ENCODE peak calls at places on chromosome 2, in five cellular contexts. S is neuronal stem cell, P is IMR-90, K is H1, Z is mesendoderm. T is an unnamed sample.

GRCh38 chr2:54704688-54705605 is 18.5 kb upstream of the EML6 start:
- DNase-seq in Z (peak), S (no peak), P (peak), K (no peak), T (peak)

GRCh38 chr2:28366496-28367282 is 26.0 kb upstream of the FOSL2 start:
- DNase-seq in S (no peak), P (no peak), Z (peak), K (no peak), T (peak)

GRCh38 chr2:241270531-241270930 is 44.9 kb downstream of the HDLBP start:
- DNase-seq in K (no peak), P (no peak), Z (no peak), S (no peak), T (no peak)

GRCh38 chr2:189570565-189570964 is 10.0 kb downstream of the SLC40A1 start:
- DNase-seq in S (no peak), Z (no peak), P (peak), K (no peak), T (peak)

GRCh38 chr2:5915926-5916325 is 223.7 kb downstream of the SOX11 start:
- DNase-seq in Z (peak), S (no peak), P (peak), K (no peak), T (peak)

GRCh38 chr2:29921560-29921915 is at the start of gene ALK:
- DNase-seq in P (peak), S (peak), K (peak), Z (peak), T (peak)

GRCh38 chr2:228056706-228057105 is 124.8 kb downstream of the SPHKAP start:
- DNase-seq in P (no peak), K (no peak), S (no peak), Z (no peak), T (no peak)

GRCh38 chr2:134331081-134331480 is 77.2 kb downstream of the MGAT5 start:
- DNase-seq in Z (no peak), P (no peak), K (no peak), S (no peak), T (no peak)

GRCh38 chr2:23412556-23413155 is 27.7 kb downstream of the KLHL29 start:
- DNase-seq in P (peak), S (no peak), K (no peak), Z (no peak), T (peak)

GRCh38 chr2:242020196-242021004 is 150.9 kb downstream of the RTP5 start:
- DNase-seq in K (no peak), Z (no peak), P (no peak), S (no peak), T (no peak)

GRCh38 chr2:237429761-237430160 is 15.8 kb upstream of the COL6A3 start:
- DNase-seq in S (no peak), Z (no peak), K (no peak), P (no peak), T (no peak)

GRCh38 chr2:26716340-26716739 is 23.8 kb downstream of the KCNK3 start:
- DNase-seq in S (no peak), P (no peak), Z (no peak), K (no peak), T (no peak)

GRCh38 chr2:12424820-12425219 is 291.9 kb upstream of the TRIB2 start:
- DNase-seq in P (peak), Z (no peak), S (no peak), K (no peak), T (no peak)

GRCh38 chr2:122627388-122627787 is 871.9 kb downstream of the TSN start:
- DNase-seq in S (no peak), Z (no peak), P (no peak), K (no peak), T (peak)

DNA sequence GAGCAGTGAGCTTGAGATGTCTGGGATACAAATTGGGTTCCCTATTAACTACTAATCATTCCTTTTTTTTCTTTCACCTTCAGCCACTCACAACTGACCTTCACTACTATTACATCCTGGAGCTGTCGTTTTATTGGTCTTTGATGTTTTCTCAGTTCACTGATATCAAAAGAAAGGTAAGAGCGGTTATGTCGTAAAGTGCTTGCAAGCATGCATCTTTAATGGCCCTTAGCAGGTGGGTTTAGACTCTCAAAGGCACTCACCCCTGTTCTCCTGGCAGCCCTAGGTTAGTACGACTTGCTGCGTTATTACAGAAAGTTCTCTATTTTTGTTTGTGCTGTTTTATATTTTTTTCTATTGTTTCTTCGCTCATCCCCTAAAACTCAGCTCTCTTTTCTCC is 107.6 kb upstream of the NOSTRIN start:
- DNase-seq in K (no peak), Z (no peak), P (no peak), S (no peak), T (no peak)
- H2BK5ac ChIP-seq in K (no peak), Z (no peak), P (no peak), S (no peak), T (no peak)

GRCh38 chr2:20453087-20453486 is 6.2 kb downstream of the RHOB start:
- DNase-seq in S (no peak), Z (no peak), K (no peak), P (no peak), T (no peak)

GRCh38 chr2:20451346-20451745 is 4.5 kb downstream of the RHOB start:
- DNase-seq in Z (no peak), P (peak), K (no peak), S (no peak), T (peak)

GRCh38 chr2:20451761-20452499 is 5.1 kb downstream of the RHOB start:
- DNase-seq in P (no peak), Z (peak), S (no peak), K (no peak), T (no peak)

GRCh38 chr2:20454036-20454981 is 7.4 kb downstream of the RHOB start:
- DNase-seq in Z (no peak), K (no peak), P (no peak), S (no peak), T (no peak)

DNA sequence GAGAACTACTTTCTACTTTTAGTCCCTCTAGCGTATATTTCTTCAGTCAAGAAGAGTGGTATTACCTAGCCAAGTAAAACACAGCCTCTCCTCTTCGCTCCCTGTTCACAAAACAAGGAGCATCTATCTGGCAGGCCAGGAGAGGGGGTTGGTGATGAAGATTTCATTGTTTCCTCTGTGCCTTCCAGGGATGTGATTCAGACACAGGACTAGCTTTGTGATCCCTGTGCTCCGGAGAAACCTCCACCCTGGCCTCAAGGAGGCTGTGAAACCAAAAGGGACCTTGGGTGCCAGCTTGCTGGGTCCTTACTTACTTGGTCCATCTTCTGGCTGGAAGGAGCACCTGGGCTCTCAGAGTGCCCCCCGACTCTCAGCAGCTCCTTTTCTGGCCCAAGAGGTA is 5.7 kb downstream of the RHOB start:
- DNase-seq in K (no peak), Z (peak), P (peak), S (no peak), T (peak)
- H4K8ac ChIP-seq in K (no peak), Z (no peak), P (no peak), S (no peak), T (no peak)

DNA sequence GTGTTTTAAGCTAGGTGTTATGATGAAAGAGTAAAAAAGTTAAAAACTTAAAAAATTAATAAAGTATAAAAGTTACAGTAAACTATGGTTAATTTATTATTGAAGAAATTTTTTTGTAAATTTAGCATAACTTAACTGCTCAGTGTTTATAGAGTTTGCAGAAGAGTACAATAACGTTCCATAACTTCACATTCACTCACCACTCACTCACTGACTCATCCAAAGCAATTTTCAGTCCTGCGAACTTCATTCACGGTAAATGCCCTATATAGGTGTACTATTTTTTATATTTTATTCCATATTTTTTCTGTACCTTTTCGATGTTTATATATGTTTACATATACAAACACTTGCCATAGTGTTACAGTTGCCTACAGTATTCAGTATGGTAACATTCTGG is 694.8 kb upstream of the SLC39A10 start:
- DNase-seq in Z (no peak), P (no peak), K (no peak), S (no peak), T (no peak)
- H3K18ac ChIP-seq in Z (no peak), P (no peak), K (no peak), S (no peak), T (no peak)

DNA sequence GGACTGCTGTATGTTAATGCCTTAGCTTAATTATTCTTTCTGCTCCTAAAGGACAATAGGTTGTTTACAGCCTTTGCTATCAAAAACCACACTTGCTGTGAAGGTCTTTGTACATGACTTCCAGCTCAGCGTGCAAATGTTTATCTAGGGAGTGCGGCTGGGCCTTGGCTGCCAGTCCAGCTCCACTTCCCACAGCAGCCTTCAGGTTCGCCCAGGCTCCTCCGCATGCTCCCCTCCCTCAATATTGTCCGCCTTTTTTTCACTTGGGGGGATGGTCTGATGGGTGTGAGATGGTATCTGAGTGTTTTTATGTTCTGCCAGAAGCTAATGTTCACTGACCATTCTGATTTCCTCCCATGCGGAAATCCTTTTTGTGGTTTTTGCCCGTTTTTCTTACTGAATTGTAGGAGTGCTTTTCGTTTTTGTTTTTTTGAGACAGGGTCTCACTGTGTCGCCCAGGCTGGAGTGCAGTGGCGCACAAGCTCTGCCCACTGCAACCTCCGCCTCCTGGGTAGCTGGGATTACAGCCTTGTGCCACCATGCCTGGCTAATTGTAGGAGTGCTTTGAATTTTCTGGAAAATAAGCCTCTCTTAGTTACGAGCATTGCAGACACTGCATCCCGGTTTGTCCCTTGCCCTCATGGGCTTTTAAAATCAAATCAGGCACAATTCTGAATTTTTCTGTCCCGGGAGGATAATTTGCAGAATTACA is 28.8 kb downstream of the SH3BP4 start:
- DNase-seq in P (no peak), K (no peak), S (no peak), Z (no peak), T (peak)
- H2BK5ac ChIP-seq in P (peak), K (peak), S (no peak), Z (peak), T (peak)

GRCh38 chr2:9300829-9301453 is 94.3 kb downstream of the ASAP2 start:
- DNase-seq in P (no peak), S (no peak), Z (no peak), K (no peak), T (no peak)

GRCh38 chr2:9297807-9298206 is 91.2 kb downstream of the ASAP2 start:
- DNase-seq in P (no peak), K (no peak), S (no peak), Z (no peak), T (no peak)

GRCh38 chr2:9298583-9298982 is 92.0 kb downstream of the ASAP2 start:
- DNase-seq in P (no peak), K (no peak), Z (no peak), S (no peak), T (no peak)

GRCh38 chr2:9300214-9300613 is 93.6 kb downstream of the ASAP2 start:
- DNase-seq in Z (no peak), S (no peak), P (no peak), K (no peak), T (no peak)

DNA sequence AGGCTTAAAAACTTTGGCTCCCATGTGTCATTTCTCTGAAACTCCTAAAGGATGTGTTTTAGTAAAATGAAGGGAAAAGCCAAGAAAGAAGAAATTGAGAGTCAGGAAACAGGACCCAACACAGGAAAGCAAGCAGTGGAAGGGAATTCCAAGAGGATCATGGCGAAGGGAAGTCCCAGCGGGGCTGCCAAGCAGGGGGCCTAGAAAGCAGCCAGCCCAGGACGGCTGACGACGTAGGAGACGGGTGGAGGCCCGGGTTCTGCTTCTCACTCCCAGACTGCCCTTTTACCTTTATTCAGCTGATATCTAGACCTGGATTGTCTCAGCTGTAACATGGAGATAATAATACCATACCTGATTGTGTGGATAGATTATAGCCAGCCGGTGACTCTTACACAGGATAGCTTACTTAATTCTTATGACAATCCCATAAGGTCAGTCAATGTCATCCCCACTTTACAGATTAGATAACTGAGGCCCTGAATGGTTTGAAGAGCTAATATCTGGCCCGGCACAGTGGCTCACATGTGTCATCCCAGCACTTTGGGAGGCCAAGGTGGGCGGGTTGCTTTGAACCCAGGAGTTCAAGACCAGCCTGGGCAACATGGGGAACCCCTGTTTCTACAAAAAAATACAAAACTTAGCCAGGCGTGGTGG is 93.0 kb downstream of the ASAP2 start:
- DNase-seq in K (no peak), S (no peak), P (no peak), Z (peak), T (no peak)
- H4K8ac ChIP-seq in K (no peak), S (no peak), P (no peak), Z (no peak), T (no peak)

GRCh38 chr2:197460653-197461052 is 7.3 kb downstream of the COQ10B start:
- DNase-seq in P (no peak), K (no peak), S (no peak), Z (no peak), T (no peak)
- H3K18ac ChIP-seq in P (no peak), K (no peak), S (no peak), Z (no peak), T (no peak)

GRCh38 chr2:190836767-190837166 is 43.9 kb upstream of the GLS start:
- DNase-seq in K (no peak), P (no peak), Z (no peak), S (no peak), T (no peak)

GRCh38 chr2:190837991-190838390 is 42.6 kb upstream of the GLS start:
- DNase-seq in P (no peak), Z (no peak), K (no peak), S (no peak), T (peak)

GRCh38 chr2:190837417-190837816 is 43.2 kb upstream of the GLS start:
- DNase-seq in P (peak), Z (no peak), K (no peak), S (no peak), T (peak)

GRCh38 chr2:190840572-190841172 is 39.9 kb upstream of the GLS start:
- DNase-seq in K (no peak), S (no peak), P (no peak), Z (peak), T (no peak)

DNA sequence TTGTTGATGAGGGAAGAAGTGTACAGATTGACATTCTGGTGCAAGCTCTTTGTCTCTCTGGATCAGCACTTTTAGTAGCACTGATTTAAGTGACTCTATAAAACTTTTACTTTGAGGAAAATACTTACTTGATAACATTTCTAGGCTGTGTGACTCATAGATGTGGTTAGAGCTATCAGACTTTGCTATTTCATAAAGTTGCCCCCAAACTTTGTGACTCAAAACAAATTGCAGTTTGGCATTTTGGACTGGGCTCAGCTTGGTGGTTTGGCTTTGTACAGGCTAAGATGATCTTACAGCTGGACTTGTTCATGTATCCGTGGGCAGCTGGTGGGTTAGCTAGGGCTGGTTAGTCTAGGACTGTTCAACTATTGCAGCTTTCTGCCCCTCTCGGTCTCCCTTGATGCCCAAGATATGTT is 42.1 kb upstream of the GLS start:
- DNase-seq in P (peak), K (no peak), S (no peak), Z (no peak), T (peak)
- H2BK5ac ChIP-seq in P (peak), K (no peak), S (no peak), Z (no peak), T (peak)

GRCh38 chr2:15871239-15871783 is 69.0 kb upstream of the MYCN start:
- DNase-seq in K (no peak), S (no peak), Z (no peak), P (no peak), T (no peak)

GRCh38 chr2:15872854-15873253 is 67.5 kb upstream of the MYCN start:
- DNase-seq in K (no peak), Z (no peak), P (no peak), S (no peak), T (no peak)

GRCh38 chr2:15874854-15875776 is 65.2 kb upstream of the MYCN start:
- DNase-seq in Z (no peak), K (no peak), P (no peak), S (no peak), T (no peak)

GRCh38 chr2:15875969-15876705 is 64.2 kb upstream of the MYCN start:
- DNase-seq in S (no peak), P (no peak), Z (no peak), K (no peak), T (no peak)

DNA sequence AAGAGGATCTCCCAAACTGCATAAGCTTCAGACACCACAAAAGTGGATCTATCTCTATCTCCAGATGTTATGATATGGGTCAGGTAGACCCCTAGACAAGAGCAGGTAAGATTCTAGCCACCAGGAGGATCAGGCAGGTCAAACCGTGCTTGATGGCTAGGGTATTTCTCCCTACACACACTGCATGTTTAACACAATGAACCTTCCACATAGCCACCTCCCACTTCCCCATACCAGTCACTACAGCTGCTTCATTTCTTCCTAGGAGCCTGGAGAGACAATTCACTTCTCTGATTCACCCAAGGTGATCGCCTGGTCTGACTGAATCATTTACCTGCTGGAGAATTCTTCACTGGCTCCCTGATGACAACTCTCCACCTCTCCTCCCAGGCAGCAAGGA is 66.0 kb upstream of the MYCN start:
- DNase-seq in Z (peak), S (no peak), K (no peak), P (no peak), T (no peak)
- H4K8ac ChIP-seq in Z (no peak), S (no peak), K (no peak), P (no peak), T (no peak)

DNA sequence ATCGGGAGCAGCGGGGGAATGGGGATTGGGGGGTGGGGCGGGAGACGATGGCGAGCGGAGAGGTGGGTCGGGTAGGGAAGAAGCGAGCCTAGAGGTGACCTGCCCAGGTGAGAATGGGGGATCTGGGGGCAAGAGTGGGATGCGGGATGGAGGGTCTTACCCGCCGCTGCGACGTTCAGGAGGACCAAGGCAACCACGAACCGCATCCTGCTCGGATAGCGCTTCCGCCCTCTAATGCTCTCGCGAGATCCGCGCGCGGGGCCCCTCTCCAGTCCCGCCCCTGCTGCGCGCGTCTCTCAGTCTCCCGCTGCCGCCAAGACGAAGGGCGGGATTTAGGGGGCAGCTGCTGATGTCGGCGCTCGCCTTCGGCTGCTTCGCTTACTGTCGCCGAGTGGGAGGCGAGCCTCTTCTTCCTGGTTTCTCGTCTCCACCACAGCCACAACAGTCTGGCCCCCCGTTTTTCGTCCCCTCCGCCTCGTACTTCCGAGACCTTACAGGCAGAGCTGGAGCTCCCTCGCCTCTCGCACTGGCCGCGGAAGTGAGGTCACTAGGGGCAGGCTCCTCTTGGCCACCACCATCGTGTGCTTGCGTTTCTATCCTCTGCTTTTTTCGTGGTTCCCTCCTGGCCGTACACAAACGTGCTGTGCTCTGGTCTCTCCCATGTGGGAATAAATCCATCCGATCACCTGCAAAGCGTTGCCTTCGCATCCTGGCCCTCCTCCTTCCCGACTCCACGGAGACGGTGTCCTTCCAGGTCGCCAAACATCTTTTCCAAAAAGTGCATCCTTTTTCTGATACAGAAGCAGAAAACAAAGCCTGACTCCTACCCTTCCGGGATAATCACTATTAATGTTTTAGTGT is at the start of gene TGOLN2:
- DNase-seq in K (peak), P (peak), S (peak), Z (peak), T (peak)
- H3K18ac ChIP-seq in K (peak), P (peak), S (peak), Z (peak), T (peak)

GRCh38 chr2:167480232-167480985 is 592.1 kb downstream of the XIRP2 start:
- DNase-seq in S (no peak), Z (peak), K (no peak), P (no peak), T (no peak)
- H2BK5ac ChIP-seq in S (no peak), Z (no peak), K (peak), P (no peak), T (no peak)

T was measured in mesenchymal stem cell.